ENCODE peak calls at places on chromosomes 13 and 19, in four cellular contexts. One of them, this sample, is unnamed.

GRCh38 chr19:11581740-11582139 is 4.3 kb upstream of the ACP5 start:
- DNase-seq in LHCN-M2: no peak
- DNase-seq in cerebellum: no peak
- DNase-seq in mammary epithelial cell: no peak
- DNase-seq in this sample: no peak

GRCh38 chr13:91722267-91722884 is 324.0 kb downstream of the GPC5 start:
- DNase-seq in LHCN-M2: peak
- DNase-seq in cerebellum: no peak
- DNase-seq in mammary epithelial cell: peak
- DNase-seq in this sample: no peak

GRCh38 chr19:56091066-56091490 is 30.0 kb downstream of the ZNF787 start:
- DNase-seq in LHCN-M2: peak
- DNase-seq in cerebellum: no peak
- DNase-seq in mammary epithelial cell: peak
- DNase-seq in this sample: no peak

GRCh38 chr19:20776083-20777076 is at the start of gene ZNF66:
- DNase-seq in LHCN-M2: peak
- DNase-seq in cerebellum: peak
- DNase-seq in mammary epithelial cell: peak
- DNase-seq in this sample: peak

GRCh38 chr19:42474743-42475142 is 32.0 kb upstream of the CXCL17 start:
- DNase-seq in LHCN-M2: no peak
- DNase-seq in cerebellum: no peak
- DNase-seq in mammary epithelial cell: no peak
- DNase-seq in this sample: no peak

GRCh38 chr19:11422163-11423068 is 3.3 kb upstream of the RGL3 start:
- DNase-seq in LHCN-M2: no peak
- DNase-seq in cerebellum: peak
- DNase-seq in mammary epithelial cell: peak
- DNase-seq in this sample: no peak

GRCh38 chr19:41696402-41697197 is 8.5 kb upstream of the CEACAM7 start:
- DNase-seq in LHCN-M2: peak
- DNase-seq in cerebellum: no peak
- DNase-seq in mammary epithelial cell: no peak
- DNase-seq in this sample: no peak

GRCh38 chr13:22944378-22944777 is 236.4 kb upstream of the SGCG start:
- DNase-seq in LHCN-M2: no peak
- DNase-seq in cerebellum: no peak
- DNase-seq in mammary epithelial cell: no peak
- DNase-seq in this sample: no peak

GRCh38 chr13:53822136-53822535 is 793.5 kb downstream of the OLFM4 start:
- DNase-seq in LHCN-M2: no peak
- DNase-seq in cerebellum: peak
- DNase-seq in mammary epithelial cell: no peak
- DNase-seq in this sample: no peak

GRCh38 chr13:41746259-41746658 is 214.7 kb downstream of the VWA8 start:
- DNase-seq in LHCN-M2: peak
- DNase-seq in cerebellum: no peak
- DNase-seq in mammary epithelial cell: peak
- DNase-seq in this sample: no peak

GRCh38 chr13:44311011-44311481 is 62.6 kb upstream of the SERP2 start:
- DNase-seq in LHCN-M2: peak
- DNase-seq in cerebellum: no peak
- DNase-seq in mammary epithelial cell: peak
- DNase-seq in this sample: no peak

GRCh38 chr19:5988520-5989387 is 10.8 kb upstream of the RANBP3 start:
- DNase-seq in LHCN-M2: no peak
- DNase-seq in cerebellum: no peak
- DNase-seq in mammary epithelial cell: no peak
- DNase-seq in this sample: no peak

GRCh38 chr13:101452519-101453485 is at the start of gene ITGBL1:
- DNase-seq in LHCN-M2: peak
- DNase-seq in cerebellum: peak
- DNase-seq in mammary epithelial cell: peak
- DNase-seq in this sample: no peak

GRCh38 chr13:22193070-22193469 is 522.2 kb downstream of the FGF9 start:
- DNase-seq in LHCN-M2: no peak
- DNase-seq in cerebellum: no peak
- DNase-seq in mammary epithelial cell: no peak
- DNase-seq in this sample: no peak

GRCh38 chr19:10603084-10603872 is 16.2 kb upstream of the AP1M2 start:
- DNase-seq in LHCN-M2: peak
- DNase-seq in cerebellum: no peak
- DNase-seq in mammary epithelial cell: no peak
- DNase-seq in this sample: peak

GRCh38 chr13:94329754-94330551 is 149.5 kb downstream of the DCT start:
- DNase-seq in LHCN-M2: peak
- DNase-seq in cerebellum: no peak
- DNase-seq in mammary epithelial cell: peak
- DNase-seq in this sample: no peak

GRCh38 chr13:47457631-47458030 is 543.4 kb downstream of the SUCLA2 start:
- DNase-seq in LHCN-M2: peak
- DNase-seq in cerebellum: no peak
- DNase-seq in mammary epithelial cell: peak
- DNase-seq in this sample: no peak

GRCh38 chr13:49877629-49878218 is 58.4 kb downstream of the SPRYD7 start:
- DNase-seq in LHCN-M2: peak
- DNase-seq in cerebellum: no peak
- DNase-seq in mammary epithelial cell: peak
- DNase-seq in this sample: no peak

GRCh38 chr19:45306040-45306439 is 16.6 kb downstream of the CKM start:
- DNase-seq in LHCN-M2: no peak
- DNase-seq in cerebellum: no peak
- DNase-seq in mammary epithelial cell: peak
- DNase-seq in this sample: no peak

GRCh38 chr19:31261651-31262331 is 87.4 kb downstream of the TSHZ3 start:
- DNase-seq in LHCN-M2: peak
- DNase-seq in cerebellum: no peak
- DNase-seq in mammary epithelial cell: no peak
- DNase-seq in this sample: no peak

GRCh38 chr19:16041571-16042386 is 34.5 kb upstream of the TPM4 start:
- DNase-seq in LHCN-M2: peak
- DNase-seq in cerebellum: peak
- DNase-seq in mammary epithelial cell: peak
- DNase-seq in this sample: no peak

GRCh38 chr19:35549174-35549788 is 3.9 kb downstream of the TMEM147 start:
- DNase-seq in LHCN-M2: peak
- DNase-seq in cerebellum: peak
- DNase-seq in mammary epithelial cell: peak
- DNase-seq in this sample: peak

GRCh38 chr19:49340865-49341718 is 5.9 kb downstream of the CD37 start:
- DNase-seq in LHCN-M2: no peak
- DNase-seq in cerebellum: no peak
- DNase-seq in mammary epithelial cell: no peak
- DNase-seq in this sample: no peak

GRCh38 chr13:99224019-99224418 is 23.4 kb downstream of the UBAC2 start:
- DNase-seq in LHCN-M2: no peak
- DNase-seq in cerebellum: no peak
- DNase-seq in mammary epithelial cell: no peak
- DNase-seq in this sample: no peak